ENCODE peak calls at places on chromosomes 6 and 20, in five cellular contexts. One of them, this sample, is unnamed.

GRCh38 chr6:157034433-157035230 is 257.5 kb downstream of the ARID1B start:
- DNase-seq in NCI-H2081: peak
- DNase-seq in HEK293T: peak
- DNase-seq in activated effector memory CD4-positive, alpha-beta T cell treated with anti-CD3 and anti-CD28 coated beads, Interleukin-2, amount 50 U/mL, for 16 hours: no peak
- DNase-seq in psoas muscle: no peak
- DNase-seq in this sample: no peak

GRCh38 chr6:148693882-148694484 is 52.8 kb upstream of the UST start:
- DNase-seq in NCI-H2081: no peak
- DNase-seq in HEK293T: no peak
- DNase-seq in activated effector memory CD4-positive, alpha-beta T cell treated with anti-CD3 and anti-CD28 coated beads, Interleukin-2, amount 50 U/mL, for 16 hours: no peak
- DNase-seq in psoas muscle: no peak
- DNase-seq in this sample: no peak

GRCh38 chr6:167495506-167496391 is 170.9 kb downstream of the TTLL2 start:
- DNase-seq in NCI-H2081: no peak
- DNase-seq in HEK293T: no peak
- DNase-seq in activated effector memory CD4-positive, alpha-beta T cell treated with anti-CD3 and anti-CD28 coated beads, Interleukin-2, amount 50 U/mL, for 16 hours: no peak
- DNase-seq in psoas muscle: peak
- DNase-seq in this sample: no peak

GRCh38 chr6:146041282-146041681 is 12.4 kb downstream of the GRM1 start:
- DNase-seq in NCI-H2081: peak
- DNase-seq in HEK293T: peak
- DNase-seq in activated effector memory CD4-positive, alpha-beta T cell treated with anti-CD3 and anti-CD28 coated beads, Interleukin-2, amount 50 U/mL, for 16 hours: no peak
- DNase-seq in psoas muscle: no peak
- DNase-seq in this sample: no peak

GRCh38 chr20:57417830-57418780 is 26.9 kb downstream of the RBM38 start:
- DNase-seq in NCI-H2081: no peak
- DNase-seq in HEK293T: no peak
- DNase-seq in activated effector memory CD4-positive, alpha-beta T cell treated with anti-CD3 and anti-CD28 coated beads, Interleukin-2, amount 50 U/mL, for 16 hours: no peak
- DNase-seq in psoas muscle: no peak
- DNase-seq in this sample: no peak

GRCh38 chr6:41637179-41638001 is 878 bp upstream of the MDFI start:
- DNase-seq in NCI-H2081: no peak
- DNase-seq in HEK293T: no peak
- DNase-seq in activated effector memory CD4-positive, alpha-beta T cell treated with anti-CD3 and anti-CD28 coated beads, Interleukin-2, amount 50 U/mL, for 16 hours: no peak
- DNase-seq in psoas muscle: no peak
- DNase-seq in this sample: no peak

GRCh38 chr20:46220808-46221207 is 87.5 kb downstream of the CDH22 start:
- DNase-seq in NCI-H2081: peak
- DNase-seq in HEK293T: no peak
- DNase-seq in activated effector memory CD4-positive, alpha-beta T cell treated with anti-CD3 and anti-CD28 coated beads, Interleukin-2, amount 50 U/mL, for 16 hours: no peak
- DNase-seq in psoas muscle: peak
- DNase-seq in this sample: no peak

GRCh38 chr6:96184798-96185197 is 169.0 kb downstream of the FUT9 start:
- DNase-seq in NCI-H2081: no peak
- DNase-seq in HEK293T: no peak
- DNase-seq in activated effector memory CD4-positive, alpha-beta T cell treated with anti-CD3 and anti-CD28 coated beads, Interleukin-2, amount 50 U/mL, for 16 hours: no peak
- DNase-seq in psoas muscle: no peak
- DNase-seq in this sample: no peak

GRCh38 chr6:88426005-88426404 is 259.9 kb upstream of the CNR1 start:
- DNase-seq in NCI-H2081: no peak
- DNase-seq in HEK293T: no peak
- DNase-seq in activated effector memory CD4-positive, alpha-beta T cell treated with anti-CD3 and anti-CD28 coated beads, Interleukin-2, amount 50 U/mL, for 16 hours: no peak
- DNase-seq in psoas muscle: no peak
- DNase-seq in this sample: no peak

GRCh38 chr20:36162272-36162966 is 7.9 kb downstream of the EPB41L1 start:
- DNase-seq in NCI-H2081: no peak
- DNase-seq in HEK293T: peak
- DNase-seq in activated effector memory CD4-positive, alpha-beta T cell treated with anti-CD3 and anti-CD28 coated beads, Interleukin-2, amount 50 U/mL, for 16 hours: no peak
- DNase-seq in psoas muscle: no peak
- DNase-seq in this sample: no peak

GRCh38 chr20:61753196-61753942 is 312.3 kb downstream of the TAF4 start:
- DNase-seq in NCI-H2081: no peak
- DNase-seq in HEK293T: no peak
- DNase-seq in activated effector memory CD4-positive, alpha-beta T cell treated with anti-CD3 and anti-CD28 coated beads, Interleukin-2, amount 50 U/mL, for 16 hours: no peak
- DNase-seq in psoas muscle: peak
- DNase-seq in this sample: peak

GRCh38 chr6:119347466-119348307 is 1.9 kb downstream of the MAN1A1 start:
- DNase-seq in NCI-H2081: peak
- DNase-seq in HEK293T: peak
- DNase-seq in activated effector memory CD4-positive, alpha-beta T cell treated with anti-CD3 and anti-CD28 coated beads, Interleukin-2, amount 50 U/mL, for 16 hours: peak
- DNase-seq in psoas muscle: no peak
- DNase-seq in this sample: no peak

GRCh38 chr6:166228425-166228824 is 60.8 kb upstream of the TBXT start:
- DNase-seq in NCI-H2081: no peak
- DNase-seq in HEK293T: no peak
- DNase-seq in activated effector memory CD4-positive, alpha-beta T cell treated with anti-CD3 and anti-CD28 coated beads, Interleukin-2, amount 50 U/mL, for 16 hours: no peak
- DNase-seq in psoas muscle: no peak
- DNase-seq in this sample: no peak

GRCh38 chr20:38304845-38305447 is 990 bp downstream of the BPI start:
- DNase-seq in NCI-H2081: no peak
- DNase-seq in HEK293T: peak
- DNase-seq in activated effector memory CD4-positive, alpha-beta T cell treated with anti-CD3 and anti-CD28 coated beads, Interleukin-2, amount 50 U/mL, for 16 hours: no peak
- DNase-seq in psoas muscle: peak
- DNase-seq in this sample: no peak

GRCh38 chr6:10733863-10734262 is 11.0 kb downstream of the TMEM14C start:
- DNase-seq in NCI-H2081: no peak
- DNase-seq in HEK293T: no peak
- DNase-seq in activated effector memory CD4-positive, alpha-beta T cell treated with anti-CD3 and anti-CD28 coated beads, Interleukin-2, amount 50 U/mL, for 16 hours: no peak
- DNase-seq in psoas muscle: no peak
- DNase-seq in this sample: no peak

GRCh38 chr20:57449398-57450354 is 58.5 kb downstream of the RBM38 start:
- DNase-seq in NCI-H2081: no peak
- DNase-seq in HEK293T: no peak
- DNase-seq in activated effector memory CD4-positive, alpha-beta T cell treated with anti-CD3 and anti-CD28 coated beads, Interleukin-2, amount 50 U/mL, for 16 hours: no peak
- DNase-seq in psoas muscle: no peak
- DNase-seq in this sample: no peak

GRCh38 chr20:51361258-51361657 is 181.3 kb downstream of the NFATC2 start:
- DNase-seq in NCI-H2081: no peak
- DNase-seq in HEK293T: no peak
- DNase-seq in activated effector memory CD4-positive, alpha-beta T cell treated with anti-CD3 and anti-CD28 coated beads, Interleukin-2, amount 50 U/mL, for 16 hours: no peak
- DNase-seq in psoas muscle: no peak
- DNase-seq in this sample: no peak

GRCh38 chr6:30882764-30883475 is 1.4 kb upstream of the DDR1 start:
- DNase-seq in NCI-H2081: peak
- DNase-seq in HEK293T: no peak
- DNase-seq in activated effector memory CD4-positive, alpha-beta T cell treated with anti-CD3 and anti-CD28 coated beads, Interleukin-2, amount 50 U/mL, for 16 hours: peak
- DNase-seq in psoas muscle: no peak
- DNase-seq in this sample: no peak

GRCh38 chr6:96116674-96117073 is 100.9 kb downstream of the FUT9 start:
- DNase-seq in NCI-H2081: no peak
- DNase-seq in HEK293T: no peak
- DNase-seq in activated effector memory CD4-positive, alpha-beta T cell treated with anti-CD3 and anti-CD28 coated beads, Interleukin-2, amount 50 U/mL, for 16 hours: no peak
- DNase-seq in psoas muscle: no peak
- DNase-seq in this sample: peak

GRCh38 chr6:122476131-122476530 is 4.5 kb upstream of the SERINC1 start:
- DNase-seq in NCI-H2081: peak
- DNase-seq in HEK293T: peak
- DNase-seq in activated effector memory CD4-positive, alpha-beta T cell treated with anti-CD3 and anti-CD28 coated beads, Interleukin-2, amount 50 U/mL, for 16 hours: no peak
- DNase-seq in psoas muscle: no peak
- DNase-seq in this sample: peak

GRCh38 chr6:22605736-22606135 is 36.4 kb downstream of the HDGFL1 start:
- DNase-seq in NCI-H2081: no peak
- DNase-seq in HEK293T: no peak
- DNase-seq in activated effector memory CD4-positive, alpha-beta T cell treated with anti-CD3 and anti-CD28 coated beads, Interleukin-2, amount 50 U/mL, for 16 hours: no peak
- DNase-seq in psoas muscle: no peak
- DNase-seq in this sample: no peak

GRCh38 chr20:22924036-22924737 is 110.9 kb upstream of the SSTR4 start:
- DNase-seq in NCI-H2081: no peak
- DNase-seq in HEK293T: no peak
- DNase-seq in activated effector memory CD4-positive, alpha-beta T cell treated with anti-CD3 and anti-CD28 coated beads, Interleukin-2, amount 50 U/mL, for 16 hours: no peak
- DNase-seq in psoas muscle: no peak
- DNase-seq in this sample: no peak

GRCh38 chr6:117915846-117916245 is 8.8 kb downstream of the SLC35F1 start:
- DNase-seq in NCI-H2081: no peak
- DNase-seq in HEK293T: no peak
- DNase-seq in activated effector memory CD4-positive, alpha-beta T cell treated with anti-CD3 and anti-CD28 coated beads, Interleukin-2, amount 50 U/mL, for 16 hours: no peak
- DNase-seq in psoas muscle: no peak
- DNase-seq in this sample: no peak

GRCh38 chr20:51510169-51510568 is 32.4 kb downstream of the NFATC2 start:
- DNase-seq in NCI-H2081: no peak
- DNase-seq in HEK293T: no peak
- DNase-seq in activated effector memory CD4-positive, alpha-beta T cell treated with anti-CD3 and anti-CD28 coated beads, Interleukin-2, amount 50 U/mL, for 16 hours: no peak
- DNase-seq in psoas muscle: no peak
- DNase-seq in this sample: no peak

GRCh38 chr6:3165631-3166534 is 8.5 kb upstream of the TUBB2A start:
- DNase-seq in NCI-H2081: no peak
- DNase-seq in HEK293T: no peak
- DNase-seq in activated effector memory CD4-positive, alpha-beta T cell treated with anti-CD3 and anti-CD28 coated beads, Interleukin-2, amount 50 U/mL, for 16 hours: no peak
- DNase-seq in psoas muscle: no peak
- DNase-seq in this sample: no peak

GRCh38 chr20:31587545-31588389 is 17.3 kb upstream of the ID1 start:
- DNase-seq in NCI-H2081: peak
- DNase-seq in HEK293T: no peak
- DNase-seq in activated effector memory CD4-positive, alpha-beta T cell treated with anti-CD3 and anti-CD28 coated beads, Interleukin-2, amount 50 U/mL, for 16 hours: no peak
- DNase-seq in psoas muscle: peak
- DNase-seq in this sample: no peak

GRCh38 chr6:28124350-28124970 is at the start of gene ZSCAN16:
- DNase-seq in NCI-H2081: peak
- DNase-seq in HEK293T: peak
- DNase-seq in activated effector memory CD4-positive, alpha-beta T cell treated with anti-CD3 and anti-CD28 coated beads, Interleukin-2, amount 50 U/mL, for 16 hours: peak
- DNase-seq in psoas muscle: peak
- DNase-seq in this sample: no peak

GRCh38 chr20:51514252-51514651 is 28.3 kb downstream of the NFATC2 start:
- DNase-seq in NCI-H2081: no peak
- DNase-seq in HEK293T: no peak
- DNase-seq in activated effector memory CD4-positive, alpha-beta T cell treated with anti-CD3 and anti-CD28 coated beads, Interleukin-2, amount 50 U/mL, for 16 hours: no peak
- DNase-seq in psoas muscle: no peak
- DNase-seq in this sample: no peak

GRCh38 chr6:101502818-101503217 is 109.3 kb downstream of the GRIK2 start:
- DNase-seq in NCI-H2081: no peak
- DNase-seq in HEK293T: no peak
- DNase-seq in activated effector memory CD4-positive, alpha-beta T cell treated with anti-CD3 and anti-CD28 coated beads, Interleukin-2, amount 50 U/mL, for 16 hours: no peak
- DNase-seq in psoas muscle: no peak
- DNase-seq in this sample: no peak

GRCh38 chr6:40918035-40918651 is 120.9 kb downstream of the UNC5CL start:
- DNase-seq in NCI-H2081: no peak
- DNase-seq in HEK293T: no peak
- DNase-seq in activated effector memory CD4-positive, alpha-beta T cell treated with anti-CD3 and anti-CD28 coated beads, Interleukin-2, amount 50 U/mL, for 16 hours: no peak
- DNase-seq in psoas muscle: no peak
- DNase-seq in this sample: no peak

GRCh38 chr6:137893726-137894125 is 26.7 kb downstream of the TNFAIP3 start:
- DNase-seq in NCI-H2081: no peak
- DNase-seq in HEK293T: no peak
- DNase-seq in activated effector memory CD4-positive, alpha-beta T cell treated with anti-CD3 and anti-CD28 coated beads, Interleukin-2, amount 50 U/mL, for 16 hours: no peak
- DNase-seq in psoas muscle: no peak
- DNase-seq in this sample: no peak

GRCh38 chr6:47109281-47109680 is 67.1 kb upstream of the ADGRF1 start:
- DNase-seq in NCI-H2081: no peak
- DNase-seq in HEK293T: no peak
- DNase-seq in activated effector memory CD4-positive, alpha-beta T cell treated with anti-CD3 and anti-CD28 coated beads, Interleukin-2, amount 50 U/mL, for 16 hours: no peak
- DNase-seq in psoas muscle: no peak
- DNase-seq in this sample: no peak

GRCh38 chr6:106974999-106975698 is 620 bp upstream of the CD24 start:
- DNase-seq in NCI-H2081: peak
- DNase-seq in HEK293T: peak
- DNase-seq in activated effector memory CD4-positive, alpha-beta T cell treated with anti-CD3 and anti-CD28 coated beads, Interleukin-2, amount 50 U/mL, for 16 hours: no peak
- DNase-seq in psoas muscle: peak
- DNase-seq in this sample: no peak

GRCh38 chr20:23584434-23585199 is 16.3 kb upstream of the CST9L start:
- DNase-seq in NCI-H2081: no peak
- DNase-seq in HEK293T: no peak
- DNase-seq in activated effector memory CD4-positive, alpha-beta T cell treated with anti-CD3 and anti-CD28 coated beads, Interleukin-2, amount 50 U/mL, for 16 hours: no peak
- DNase-seq in psoas muscle: no peak
- DNase-seq in this sample: no peak

GRCh38 chr6:73739097-73739496 is 43.1 kb downstream of the CD109 start:
- DNase-seq in NCI-H2081: peak
- DNase-seq in HEK293T: peak
- DNase-seq in activated effector memory CD4-positive, alpha-beta T cell treated with anti-CD3 and anti-CD28 coated beads, Interleukin-2, amount 50 U/mL, for 16 hours: no peak
- DNase-seq in psoas muscle: no peak
- DNase-seq in this sample: no peak

GRCh38 chr6:99912657-99913056 is 81.4 kb downstream of the MCHR2 start:
- DNase-seq in NCI-H2081: no peak
- DNase-seq in HEK293T: no peak
- DNase-seq in activated effector memory CD4-positive, alpha-beta T cell treated with anti-CD3 and anti-CD28 coated beads, Interleukin-2, amount 50 U/mL, for 16 hours: no peak
- DNase-seq in psoas muscle: no peak
- DNase-seq in this sample: no peak

This sample was measured in HS-5.